ENCODE peak calls at places on chromosome 10, in six cellular contexts. E, C, Z, D, P and S are unnamed samples.

GRCh38 chr10:974038-974784 is 14.0 kb upstream of the GTPBP4 start:
- DNase-seq in E (no peak), C (no peak), Z (no peak), D (no peak), P (no peak), S (peak)

GRCh38 chr10:96073722-96074121 is 30.3 kb downstream of the CCNJ start:
- DNase-seq in E (no peak), C (no peak), Z (no peak), D (no peak), P (peak), S (peak)

GRCh38 chr10:19347592-19347991 is 299.0 kb downstream of the MALRD1 start:
- DNase-seq in E (no peak), C (no peak), Z (no peak), D (no peak), P (no peak), S (peak)

GRCh38 chr10:130014734-130015695 is 50.9 kb upstream of the EBF3 start:
- DNase-seq in E (no peak), C (no peak), Z (no peak), D (no peak), P (no peak), S (no peak)

GRCh38 chr10:5951167-5951711 is 26.1 kb downstream of the IL15RA start:
- DNase-seq in E (no peak), C (no peak), Z (no peak), D (no peak), P (no peak), S (peak)

GRCh38 chr10:116886772-116887171 is 37.5 kb downstream of the ENO4 start:
- DNase-seq in E (no peak), C (no peak), Z (no peak), D (no peak), P (no peak), S (no peak)

GRCh38 chr10:116312534-116312933 is 11.7 kb upstream of the CCDC172 start:
- DNase-seq in E (peak), C (no peak), Z (no peak), D (peak), P (no peak), S (no peak)

GRCh38 chr10:49644035-49644345 is 30.2 kb downstream of the CHAT start:
- DNase-seq in E (no peak), C (no peak), Z (no peak), D (no peak), P (no peak), S (no peak)

GRCh38 chr10:72079356-72079755 is 9.0 kb downstream of the SPOCK2 start:
- DNase-seq in E (peak), C (no peak), Z (peak), D (peak), P (no peak), S (no peak)

GRCh38 chr10:35004651-35005050 is 85.5 kb downstream of the CUL2 start:
- DNase-seq in E (no peak), C (no peak), Z (no peak), D (no peak), P (no peak), S (no peak)

GRCh38 chr10:117253908-117254307 is 13.0 kb downstream of the SLC18A2 start:
- DNase-seq in E (no peak), C (no peak), Z (no peak), D (no peak), P (no peak), S (no peak)

GRCh38 chr10:132676193-132676891 is 109.6 kb downstream of the NKX6-2 start:
- DNase-seq in E (peak), C (no peak), Z (no peak), D (no peak), P (no peak), S (no peak)

GRCh38 chr10:58512470-58513188 is at the start of gene BICC1:
- DNase-seq in E (no peak), C (peak), Z (no peak), D (peak), P (peak), S (no peak)

GRCh38 chr10:102300289-102300843 is 55.0 kb downstream of the GBF1 start:
- DNase-seq in E (no peak), C (no peak), Z (no peak), D (no peak), P (peak), S (peak)

GRCh38 chr10:110499796-110500514 is 2.2 kb downstream of the DUSP5 start:
- DNase-seq in E (peak), C (no peak), Z (no peak), D (no peak), P (no peak), S (no peak)

GRCh38 chr10:44651834-44652233 is 259.3 kb upstream of the TMEM72 start:
- DNase-seq in E (peak), C (no peak), Z (no peak), D (no peak), P (no peak), S (no peak)

GRCh38 chr10:105509551-105509950 is 868.5 kb downstream of the SORCS3 start:
- DNase-seq in E (no peak), C (no peak), Z (no peak), D (no peak), P (no peak), S (no peak)

GRCh38 chr10:44809652-44810051 is 101.5 kb upstream of the TMEM72 start:
- DNase-seq in E (no peak), C (no peak), Z (no peak), D (no peak), P (no peak), S (no peak)

GRCh38 chr10:98246911-98247820 is 20.8 kb downstream of the LOXL4 start:
- DNase-seq in E (no peak), C (no peak), Z (no peak), D (peak), P (no peak), S (no peak)

GRCh38 chr10:115566867-115567266 is 473.7 kb downstream of the ATRNL1 start:
- DNase-seq in E (no peak), C (no peak), Z (no peak), D (no peak), P (no peak), S (no peak)

GRCh38 chr10:125003901-125004467 is 62.1 kb downstream of the ZRANB1 start:
- DNase-seq in E (no peak), C (peak), Z (no peak), D (no peak), P (no peak), S (no peak)

GRCh38 chr10:97378933-97379921 is 21.9 kb downstream of the RRP12 start:
- DNase-seq in E (peak), C (no peak), Z (no peak), D (no peak), P (no peak), S (no peak)

GRCh38 chr10:103627111-103627892 is 133.8 kb downstream of the NEURL1 start:
- DNase-seq in E (peak), C (no peak), Z (no peak), D (no peak), P (no peak), S (no peak)

GRCh38 chr10:124356706-124357582 is 61.8 kb downstream of the OAT start:
- DNase-seq in E (no peak), C (no peak), Z (no peak), D (no peak), P (no peak), S (no peak)

GRCh38 chr10:3173173-3173878 is 744 bp upstream of the PITRM1 start:
- DNase-seq in E (no peak), C (no peak), Z (no peak), D (peak), P (peak), S (no peak)

GRCh38 chr10:118873738-118874105 is 119.0 kb upstream of the CACUL1 start:
- DNase-seq in E (no peak), C (no peak), Z (no peak), D (no peak), P (no peak), S (peak)

GRCh38 chr10:1544209-1544673 is 193.1 kb downstream of the ADARB2 start:
- DNase-seq in E (no peak), C (no peak), Z (no peak), D (no peak), P (no peak), S (no peak)

GRCh38 chr10:48885376-48885775 is 54.3 kb downstream of the LRRC18 start:
- DNase-seq in E (peak), C (no peak), Z (no peak), D (no peak), P (no peak), S (peak)

GRCh38 chr10:119705434-119705831 is 20.4 kb upstream of the INPP5F start:
- DNase-seq in E (no peak), C (peak), Z (no peak), D (no peak), P (no peak), S (no peak)

GRCh38 chr10:75043256-75044121 is 68.0 kb upstream of the SAMD8 start:
- DNase-seq in E (no peak), C (peak), Z (peak), D (no peak), P (no peak), S (no peak)

GRCh38 chr10:122497241-122497640 is 35.9 kb downstream of the HTRA1 start:
- DNase-seq in E (no peak), C (no peak), Z (no peak), D (no peak), P (no peak), S (no peak)